ENCODE peak calls at places on chromosomes 12 and 14, in five cellular contexts. B is IMR-90, Q is neuronal stem cell, D is H1, E is mesendoderm. A is an unnamed sample.

GRCh38 chr12:105986779-105987686 is 151.7 kb downstream of the NUAK1 start:
- DNase-seq in B (peak), Q (no peak), D (no peak), E (peak), A (peak)

GRCh38 chr12:92506891-92507290 is 195.9 kb upstream of the PLEKHG7 start:
- DNase-seq in B (no peak), Q (no peak), D (no peak), E (no peak), A (no peak)

GRCh38 chr12:49342066-49342913 is 4.4 kb upstream of the DNAJC22 start:
- DNase-seq in B (peak), Q (peak), D (peak), E (peak), A (peak)

GRCh38 chr12:4421590-4422031 is 24.0 kb downstream of the FGF6 start:
- DNase-seq in B (peak), Q (peak), D (no peak), E (peak), A (peak)

GRCh38 chr12:93020225-93020997 is 91.3 kb upstream of the EEA1 start:
- DNase-seq in B (no peak), Q (no peak), D (no peak), E (peak), A (no peak)

GRCh38 chr14:89025581-89026236 is 201.3 kb downstream of the TTC8 start:
- DNase-seq in B (peak), Q (no peak), D (no peak), E (no peak), A (no peak)

GRCh38 chr12:57604454-57605307 is at the start of gene DTX3:
- DNase-seq in B (no peak), Q (no peak), D (no peak), E (peak), A (peak)

GRCh38 chr14:24982472-24983155 is 67.3 kb downstream of the STXBP6 start:
- DNase-seq in B (peak), Q (no peak), D (no peak), E (no peak), A (peak)

GRCh38 chr14:35384386-35385041 is 20.0 kb downstream of the NFKBIA start:
- DNase-seq in B (peak), Q (no peak), D (no peak), E (no peak), A (peak)

GRCh38 chr12:98341732-98342131 is 173.7 kb upstream of the TMPO start:
- DNase-seq in B (no peak), Q (no peak), D (no peak), E (no peak), A (no peak)

GRCh38 chr12:49232940-49233841 is 31.7 kb upstream of the TUBA1C start:
- DNase-seq in B (peak), Q (peak), D (no peak), E (peak), A (peak)

GRCh38 chr14:63928744-63929174 is 76.0 kb downstream of the SYNE2 start:
- DNase-seq in B (no peak), Q (no peak), D (no peak), E (peak), A (no peak)

GRCh38 chr14:93977790-93978581 is 1.6 kb upstream of the ASB2 start:
- DNase-seq in B (no peak), Q (no peak), D (no peak), E (no peak), A (no peak)

GRCh38 chr14:92846162-92846897 is 52.2 kb downstream of the GOLGA5 start:
- DNase-seq in B (peak), Q (no peak), D (no peak), E (no peak), A (peak)

GRCh38 chr14:69848903-69849391 is 30.3 kb upstream of the SMOC1 start:
- DNase-seq in B (no peak), Q (no peak), D (no peak), E (no peak), A (no peak)

GRCh38 chr14:92951912-92952471 is 29.0 kb downstream of the CHGA start:
- DNase-seq in B (peak), Q (peak), D (peak), E (peak), A (peak)

GRCh38 chr12:49881400-49882247 is 22.1 kb downstream of the FAIM2 start:
- DNase-seq in B (no peak), Q (no peak), D (no peak), E (no peak), A (no peak)

GRCh38 chr12:108587826-108588225 is 10.1 kb downstream of the TMEM119 start:
- DNase-seq in B (no peak), Q (no peak), D (no peak), E (no peak), A (no peak)

GRCh38 chr14:75165586-75166391 is 10.6 kb downstream of the TMED10 start:
- DNase-seq in B (no peak), Q (no peak), D (no peak), E (no peak), A (no peak)

GRCh38 chr14:104978774-104979691 is 859 bp upstream of the AHNAK2 start:
- DNase-seq in B (no peak), Q (no peak), D (no peak), E (no peak), A (no peak)

GRCh38 chr12:47353508-47353907 is 273.7 kb upstream of the AMIGO2 start:
- DNase-seq in B (no peak), Q (no peak), D (no peak), E (no peak), A (peak)

GRCh38 chr12:113803829-113804140 is 162.3 kb downstream of the RBM19 start:
- DNase-seq in B (no peak), Q (no peak), D (no peak), E (no peak), A (no peak)

GRCh38 chr12:89707623-89707991 is 1.0 kb downstream of the ATP2B1 start:
- DNase-seq in B (no peak), Q (peak), D (no peak), E (peak), A (peak)

GRCh38 chr14:56310643-56311042 is 192.4 kb downstream of the PELI2 start:
- DNase-seq in B (peak), Q (no peak), D (no peak), E (peak), A (peak)

GRCh38 chr12:124399622-124400021 is 104.7 kb downstream of the RFLNA start:
- DNase-seq in B (no peak), Q (peak), D (no peak), E (peak), A (peak)

GRCh38 chr12:65937181-65937641 is 112.9 kb downstream of the HMGA2 start:
- DNase-seq in B (peak), Q (no peak), D (no peak), E (no peak), A (peak)

GRCh38 chr14:96362071-96362964 is 823 bp downstream of the ATG2B start:
- DNase-seq in B (peak), Q (no peak), D (no peak), E (peak), A (peak)

GRCh38 chr12:81797100-81797499 is 38.0 kb upstream of the PPFIA2 start:
- DNase-seq in B (no peak), Q (no peak), D (no peak), E (peak), A (peak)

GRCh38 chr14:65229431-65230286 is 127.3 kb upstream of the MAX start:
- DNase-seq in B (no peak), Q (peak), D (no peak), E (peak), A (peak)

GRCh38 chr14:36556811-36557433 is 25.5 kb downstream of the NKX2-8 start:
- DNase-seq in B (peak), Q (no peak), D (no peak), E (peak), A (peak)

GRCh38 chr12:11607313-11608081 is 42.0 kb upstream of the ETV6 start:
- DNase-seq in B (peak), Q (no peak), D (no peak), E (peak), A (peak)

GRCh38 chr14:104432611-104433231 is 146.8 kb upstream of the C14orf180 start:
- DNase-seq in B (no peak), Q (no peak), D (no peak), E (no peak), A (no peak)

GRCh38 chr14:28468191-28469151 is 298.1 kb upstream of the FOXG1 start:
- DNase-seq in B (no peak), Q (no peak), D (no peak), E (peak), A (no peak)

GRCh38 chr12:124386059-124386458 is 91.2 kb downstream of the RFLNA start:
- DNase-seq in B (no peak), Q (no peak), D (no peak), E (no peak), A (peak)

GRCh38 chr14:104389326-104390220 is 190.0 kb upstream of the C14orf180 start:
- DNase-seq in B (no peak), Q (no peak), D (no peak), E (no peak), A (no peak)

GRCh38 chr12:102172436-102172835 is 25.2 kb downstream of the PMCH start:
- DNase-seq in B (peak), Q (no peak), D (no peak), E (no peak), A (peak)

GRCh38 chr14:67853207-67853606 is 33.6 kb downstream of the RAD51B start:
- DNase-seq in B (no peak), Q (no peak), D (no peak), E (no peak), A (no peak)
- H3K18ac ChIP-seq in B (no peak), Q (no peak), D (no peak), E (no peak), A (no peak)

GRCh38 chr12:130478786-130479185 is 141.1 kb downstream of the PIWIL1 start:
- DNase-seq in B (no peak), Q (no peak), D (no peak), E (no peak), A (no peak)

GRCh38 chr12:130477221-130477620 is 139.5 kb downstream of the PIWIL1 start:
- DNase-seq in B (no peak), Q (no peak), D (no peak), E (no peak), A (no peak)

GRCh38 chr12:130479401-130480125 is 141.9 kb downstream of the PIWIL1 start:
- DNase-seq in B (no peak), Q (no peak), D (no peak), E (no peak), A (no peak)

GRCh38 chr12:130476451-130476850 is 138.8 kb downstream of the PIWIL1 start:
- DNase-seq in B (no peak), Q (no peak), D (no peak), E (no peak), A (no peak)

DNA sequence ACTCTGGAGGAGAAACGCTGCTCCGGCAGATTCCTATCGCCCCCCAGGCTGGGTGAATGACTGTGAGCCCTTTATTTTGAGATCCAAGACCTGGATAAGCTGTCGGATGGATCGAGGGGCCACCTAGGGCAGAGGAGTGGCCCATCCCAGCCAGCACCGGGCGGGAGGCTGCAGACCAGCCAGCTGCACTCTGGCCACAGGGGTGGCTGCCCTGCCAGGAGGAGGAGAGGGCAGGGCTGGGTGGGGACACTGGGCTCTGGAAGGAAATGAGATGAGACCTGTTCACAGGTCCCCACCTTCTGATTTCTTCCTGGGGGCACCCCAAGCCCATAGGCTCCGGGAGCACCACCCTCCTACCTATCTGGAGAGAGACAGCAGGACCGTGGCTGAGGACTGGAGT is 140.0 kb downstream of the PIWIL1 start:
- DNase-seq in B (no peak), Q (no peak), D (no peak), E (no peak), A (no peak)
- H3K18ac ChIP-seq in B (no peak), Q (no peak), D (no peak), E (no peak), A (no peak)

GRCh38 chr14:73142216-73142615 is 5.9 kb downstream of the PSEN1 start:
- DNase-seq in B (no peak), Q (no peak), D (no peak), E (no peak), A (peak)

GRCh38 chr14:73140924-73141323 is 4.6 kb downstream of the PSEN1 start:
- DNase-seq in B (no peak), Q (no peak), D (no peak), E (no peak), A (no peak)

GRCh38 chr14:73133795-73134194 is 2.5 kb upstream of the PSEN1 start:
- DNase-seq in B (no peak), Q (no peak), D (no peak), E (peak), A (no peak)

GRCh38 chr14:73136085-73136386 is 271 bp upstream of the PSEN1 start:
- DNase-seq in B (no peak), Q (no peak), D (no peak), E (no peak), A (no peak)

DNA sequence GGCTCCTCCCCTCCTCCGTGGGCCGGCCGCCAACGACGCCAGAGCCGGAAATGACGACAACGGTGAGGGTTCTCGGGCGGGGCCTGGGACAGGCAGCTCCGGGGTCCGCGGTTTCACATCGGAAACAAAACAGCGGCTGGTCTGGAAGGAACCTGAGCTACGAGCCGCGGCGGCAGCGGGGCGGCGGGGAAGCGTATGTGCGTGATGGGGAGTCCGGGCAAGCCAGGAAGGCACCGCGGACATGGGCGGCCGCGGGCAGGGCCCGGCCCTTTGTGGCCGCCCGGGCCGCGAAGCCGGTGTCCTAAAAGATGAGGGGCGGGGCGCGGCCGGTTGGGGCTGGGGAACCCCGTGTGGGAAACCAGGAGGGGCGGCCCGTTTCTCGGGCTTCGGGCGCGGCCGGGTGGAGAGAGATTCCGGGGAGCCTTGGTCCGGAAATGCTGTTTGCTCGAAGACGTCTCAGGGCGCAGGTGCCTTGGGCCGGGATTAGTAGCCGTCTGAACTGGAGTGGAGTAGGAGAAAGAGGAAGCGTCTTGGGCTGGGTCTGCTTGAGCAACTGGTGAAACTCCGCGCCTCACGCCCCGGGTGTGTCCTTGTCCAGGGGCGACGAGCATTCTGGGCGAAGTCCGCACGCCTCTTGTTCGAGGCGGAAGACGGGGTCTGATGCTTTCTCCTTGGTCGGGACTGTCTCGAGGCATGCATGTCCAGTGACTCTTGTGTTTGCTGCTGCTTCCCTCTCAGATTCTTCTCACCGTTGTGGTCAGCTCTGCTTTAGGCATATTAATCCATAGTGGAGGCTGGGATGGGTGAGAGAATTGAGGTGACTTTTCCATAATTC is at the start of gene PSEN1:
- DNase-seq in B (peak), Q (peak), D (peak), E (peak), A (peak)
- H3K18ac ChIP-seq in B (peak), Q (peak), D (no peak), E (peak), A (peak)

GRCh38 chr12:6935221-6935550 is 7.4 kb downstream of the ATN1 start:
- DNase-seq in B (no peak), Q (no peak), D (no peak), E (no peak), A (no peak)

GRCh38 chr12:6936378-6936638 is 7.3 kb upstream of the RNU7-1 start:
- DNase-seq in B (no peak), Q (no peak), D (no peak), E (no peak), A (no peak)

GRCh38 chr12:6935551-6936377 is 7.9 kb upstream of the RNU7-1 start:
- DNase-seq in B (no peak), Q (no peak), D (no peak), E (no peak), A (no peak)

GRCh38 chr12:6937481-6938352 is 5.9 kb upstream of the RNU7-1 start:
- DNase-seq in B (peak), Q (peak), D (no peak), E (peak), A (peak)

GRCh38 chr12:6936642-6937480 is 6.8 kb upstream of the RNU7-1 start:
- DNase-seq in B (no peak), Q (no peak), D (no peak), E (peak), A (no peak)
- H3K18ac ChIP-seq in B (no peak), Q (peak), D (peak), E (peak), A (no peak)

GRCh38 chr14:73058224-73058922 is at the start of gene RBM25:
- DNase-seq in B (peak), Q (peak), D (peak), E (peak), A (peak)
- H3K18ac ChIP-seq in B (peak), Q (peak), D (peak), E (peak), A (peak)

GRCh38 chr14:100221419-100222218 is 17.3 kb upstream of the YY1 start:
- DNase-seq in B (peak), Q (peak), D (no peak), E (peak), A (peak)
- H3K18ac ChIP-seq in B (peak), Q (peak), D (peak), E (peak), A (peak)

A was measured in mesenchymal stem cell.